ENCODE peak calls at places on chromosomes 1 and 21, in four cellular contexts. One of them, this sample, is unnamed.

GRCh38 chr1:67460648-67461500 is 30.7 kb upstream of the SERBP1 start:
- DNase-seq in fibroblast of mammary gland: peak
- DNase-seq in nephron progenitor cell: no peak
- DNase-seq in coronary artery: peak
- DNase-seq in this sample: no peak

GRCh38 chr21:43779660-43780059 is 3.6 kb upstream of the CSTB start:
- DNase-seq in fibroblast of mammary gland: no peak
- DNase-seq in nephron progenitor cell: no peak
- DNase-seq in coronary artery: no peak
- DNase-seq in this sample: no peak

GRCh38 chr1:19222979-19223824 is 13.1 kb upstream of the UBR4 start:
- DNase-seq in fibroblast of mammary gland: peak
- DNase-seq in nephron progenitor cell: no peak
- DNase-seq in coronary artery: peak
- DNase-seq in this sample: no peak

GRCh38 chr1:167328306-167328705 is 107.6 kb downstream of the POU2F1 start:
- DNase-seq in fibroblast of mammary gland: no peak
- DNase-seq in nephron progenitor cell: no peak
- DNase-seq in coronary artery: no peak
- DNase-seq in this sample: no peak

GRCh38 chr1:109539676-109540075 is at the start of gene GPR61:
- DNase-seq in fibroblast of mammary gland: no peak
- DNase-seq in nephron progenitor cell: no peak
- DNase-seq in coronary artery: no peak
- DNase-seq in this sample: no peak

GRCh38 chr1:207067695-207068094 is 14.6 kb downstream of the PFKFB2 start:
- DNase-seq in fibroblast of mammary gland: no peak
- DNase-seq in nephron progenitor cell: no peak
- DNase-seq in coronary artery: no peak
- DNase-seq in this sample: no peak

GRCh38 chr1:46523556-46524443 is 27.6 kb downstream of the KNCN start:
- DNase-seq in fibroblast of mammary gland: no peak
- DNase-seq in nephron progenitor cell: no peak
- DNase-seq in coronary artery: no peak
- DNase-seq in this sample: no peak

GRCh38 chr1:94110946-94111740 is 9.8 kb downstream of the ABCA4 start:
- DNase-seq in fibroblast of mammary gland: no peak
- DNase-seq in nephron progenitor cell: no peak
- DNase-seq in coronary artery: no peak
- DNase-seq in this sample: no peak

GRCh38 chr1:50704126-50704525 is 255.9 kb downstream of the FAF1 start:
- DNase-seq in fibroblast of mammary gland: peak
- DNase-seq in nephron progenitor cell: peak
- DNase-seq in coronary artery: no peak
- DNase-seq in this sample: no peak

GRCh38 chr1:218460367-218460766 is 115.2 kb downstream of the TGFB2 start:
- DNase-seq in fibroblast of mammary gland: peak
- DNase-seq in nephron progenitor cell: peak
- DNase-seq in coronary artery: no peak
- DNase-seq in this sample: no peak

GRCh38 chr1:29248409-29248808 is 12.1 kb downstream of the PTPRU start:
- DNase-seq in fibroblast of mammary gland: no peak
- DNase-seq in nephron progenitor cell: no peak
- DNase-seq in coronary artery: no peak
- DNase-seq in this sample: no peak

GRCh38 chr1:58929667-58930325 is 145.9 kb upstream of the JUN start:
- DNase-seq in fibroblast of mammary gland: peak
- DNase-seq in nephron progenitor cell: no peak
- DNase-seq in coronary artery: no peak
- DNase-seq in this sample: no peak

GRCh38 chr1:14578156-14578555 is 20.3 kb upstream of the KAZN start:
- DNase-seq in fibroblast of mammary gland: no peak
- DNase-seq in nephron progenitor cell: no peak
- DNase-seq in coronary artery: no peak
- DNase-seq in this sample: no peak

GRCh38 chr21:44897326-44898010 is 23.2 kb downstream of the ITGB2 start:
- DNase-seq in fibroblast of mammary gland: no peak
- DNase-seq in nephron progenitor cell: peak
- DNase-seq in coronary artery: no peak
- DNase-seq in this sample: no peak

GRCh38 chr1:85494957-85495266 is 30.0 kb upstream of the DDAH1 start:
- DNase-seq in fibroblast of mammary gland: peak
- DNase-seq in nephron progenitor cell: no peak
- DNase-seq in coronary artery: no peak
- DNase-seq in this sample: no peak

GRCh38 chr1:200739499-200740290 is 1.0 kb downstream of the CAMSAP2 start:
- DNase-seq in fibroblast of mammary gland: peak
- DNase-seq in nephron progenitor cell: peak
- DNase-seq in coronary artery: peak
- DNase-seq in this sample: no peak

GRCh38 chr1:116498789-116499628 is 71.8 kb downstream of the CD58 start:
- DNase-seq in fibroblast of mammary gland: peak
- DNase-seq in nephron progenitor cell: peak
- DNase-seq in coronary artery: no peak
- DNase-seq in this sample: no peak

GRCh38 chr1:202200112-202200548 is 6.5 kb downstream of the LGR6 start:
- DNase-seq in fibroblast of mammary gland: no peak
- DNase-seq in nephron progenitor cell: no peak
- DNase-seq in coronary artery: no peak
- DNase-seq in this sample: no peak

GRCh38 chr1:210241121-210241520 is 8.5 kb downstream of the SERTAD4 start:
- DNase-seq in fibroblast of mammary gland: no peak
- DNase-seq in nephron progenitor cell: no peak
- DNase-seq in coronary artery: no peak
- DNase-seq in this sample: no peak

GRCh38 chr1:118101989-118102388 is 83.0 kb downstream of the SPAG17 start:
- DNase-seq in fibroblast of mammary gland: no peak
- DNase-seq in nephron progenitor cell: no peak
- DNase-seq in coronary artery: no peak
- DNase-seq in this sample: no peak

GRCh38 chr1:32612189-32612881 is 38.0 kb downstream of the ZBTB8OS start:
- DNase-seq in fibroblast of mammary gland: peak
- DNase-seq in nephron progenitor cell: peak
- DNase-seq in coronary artery: peak
- DNase-seq in this sample: peak
- TF ChIP-seq CTCF in fibroblast of mammary gland: peak
- TF ChIP-seq CTCF in nephron progenitor cell: no peak
- TF ChIP-seq CTCF in coronary artery: no peak
- TF ChIP-seq CTCF in this sample: no peak

GRCh38 chr1:3907031-3907534 is 7.0 kb upstream of the C1orf174 start:
- DNase-seq in fibroblast of mammary gland: peak
- DNase-seq in nephron progenitor cell: peak
- DNase-seq in coronary artery: no peak
- DNase-seq in this sample: no peak
- TF ChIP-seq CTCF in fibroblast of mammary gland: peak
- TF ChIP-seq CTCF in nephron progenitor cell: peak
- TF ChIP-seq CTCF in coronary artery: no peak
- TF ChIP-seq CTCF in this sample: no peak

DNA sequence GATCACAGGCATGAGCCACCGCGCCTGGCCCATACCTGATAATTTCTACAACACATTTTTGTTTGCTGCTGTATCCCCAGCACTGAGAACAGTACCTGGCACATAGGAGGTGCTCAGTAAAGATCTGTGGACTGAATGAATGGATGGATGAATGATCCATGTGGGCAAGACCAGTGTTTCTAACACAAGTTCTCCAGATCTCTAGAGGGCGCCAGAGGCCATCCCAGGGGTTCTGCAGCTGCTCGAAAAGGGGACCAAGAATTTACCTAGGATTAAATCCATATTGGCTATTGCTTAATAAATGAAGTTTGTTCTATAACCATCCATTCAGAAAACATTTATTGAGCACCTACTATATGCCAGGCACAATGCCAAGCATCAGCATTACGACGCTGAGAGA is 167.7 kb downstream of the ACTL8 start:
- DNase-seq in fibroblast of mammary gland: peak
- DNase-seq in nephron progenitor cell: peak
- DNase-seq in coronary artery: no peak
- DNase-seq in this sample: no peak
- TF ChIP-seq CTCF in fibroblast of mammary gland: peak
- TF ChIP-seq CTCF in nephron progenitor cell: peak
- TF ChIP-seq CTCF in coronary artery: no peak
- TF ChIP-seq CTCF in this sample: no peak

DNA sequence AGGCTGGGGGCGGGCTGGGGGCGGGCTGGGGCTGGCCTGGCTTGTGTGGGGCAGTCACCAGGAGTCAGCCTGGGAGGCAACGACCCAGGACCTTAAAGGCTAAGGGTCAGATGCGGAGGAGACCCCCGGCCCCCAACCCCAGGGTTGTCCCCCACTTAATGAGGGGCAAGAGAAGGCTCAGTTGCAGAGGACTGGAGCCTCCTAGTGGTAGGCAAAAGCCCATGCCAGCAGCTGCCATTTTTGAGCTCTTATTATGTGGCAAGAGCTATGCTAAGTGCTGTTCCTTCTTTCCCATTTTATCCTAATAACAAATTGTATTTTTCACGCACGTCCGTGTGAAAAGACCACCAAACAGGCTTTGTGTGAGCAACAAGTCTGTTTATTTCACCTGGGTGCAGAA is 8.0 kb downstream of the KIAA1614 start:
- DNase-seq in fibroblast of mammary gland: no peak
- DNase-seq in nephron progenitor cell: no peak
- DNase-seq in coronary artery: no peak
- DNase-seq in this sample: no peak
- TF ChIP-seq CTCF in fibroblast of mammary gland: peak
- TF ChIP-seq CTCF in nephron progenitor cell: peak
- TF ChIP-seq CTCF in coronary artery: no peak
- TF ChIP-seq CTCF in this sample: no peak

DNA sequence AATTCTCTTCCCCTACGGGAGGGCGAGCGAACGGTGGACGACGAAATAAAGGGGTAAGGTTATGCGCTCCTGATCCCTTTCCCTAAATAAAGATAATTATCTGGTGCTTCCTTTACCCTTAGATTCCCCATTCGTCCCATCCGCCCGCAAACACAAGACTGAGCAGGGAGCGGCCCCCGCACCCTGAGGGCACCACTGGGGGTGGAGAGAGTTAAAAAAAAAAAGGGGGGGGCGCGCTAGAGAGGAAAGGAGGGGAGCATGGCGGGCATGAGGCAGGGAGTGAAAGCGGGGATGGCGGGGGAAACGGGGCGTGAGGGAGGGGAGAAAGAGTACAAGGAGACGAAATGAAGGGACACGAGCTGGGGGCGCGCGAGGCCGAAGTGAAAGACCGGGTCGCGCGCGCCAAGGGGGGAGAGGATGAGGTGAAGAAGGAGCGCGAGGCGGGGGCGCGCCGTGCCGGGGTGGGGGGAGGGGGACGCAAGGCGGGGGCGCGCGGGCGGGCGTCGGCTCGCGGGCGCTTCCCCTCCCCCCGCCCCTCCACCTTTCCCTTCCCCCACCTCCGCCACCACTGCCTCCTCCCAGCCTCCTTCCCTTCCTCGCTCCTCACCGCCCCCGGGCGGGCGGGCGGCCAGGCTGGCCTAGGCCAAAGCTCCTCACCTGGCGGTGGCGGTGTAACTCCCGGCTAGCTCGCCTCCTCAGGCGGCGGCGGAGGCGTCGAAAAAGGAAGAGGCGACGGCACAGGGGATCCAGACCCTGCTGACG is 515 bp downstream of the GATAD2B start:
- DNase-seq in fibroblast of mammary gland: peak
- DNase-seq in nephron progenitor cell: peak
- DNase-seq in coronary artery: no peak
- DNase-seq in this sample: no peak
- TF ChIP-seq CTCF in fibroblast of mammary gland: no peak
- TF ChIP-seq CTCF in nephron progenitor cell: no peak
- TF ChIP-seq CTCF in coronary artery: no peak
- TF ChIP-seq CTCF in this sample: no peak

GRCh38 chr21:36989699-36990507 is 16.6 kb upstream of the RIPPLY3 start:
- DNase-seq in fibroblast of mammary gland: peak
- DNase-seq in nephron progenitor cell: peak
- DNase-seq in coronary artery: peak
- DNase-seq in this sample: peak

GRCh38 chr21:36999131-36999898 is 7.2 kb upstream of the RIPPLY3 start:
- DNase-seq in fibroblast of mammary gland: no peak
- DNase-seq in nephron progenitor cell: no peak
- DNase-seq in coronary artery: peak
- DNase-seq in this sample: no peak

GRCh38 chr21:36992671-36993070 is 13.8 kb upstream of the RIPPLY3 start:
- DNase-seq in fibroblast of mammary gland: no peak
- DNase-seq in nephron progenitor cell: no peak
- DNase-seq in coronary artery: no peak
- DNase-seq in this sample: no peak

GRCh38 chr21:36990508-36991205 is 15.8 kb upstream of the RIPPLY3 start:
- DNase-seq in fibroblast of mammary gland: no peak
- DNase-seq in nephron progenitor cell: no peak
- DNase-seq in coronary artery: no peak
- DNase-seq in this sample: no peak

GRCh38 chr21:36994501-36995189 is 11.9 kb upstream of the RIPPLY3 start:
- DNase-seq in fibroblast of mammary gland: no peak
- DNase-seq in nephron progenitor cell: no peak
- DNase-seq in coronary artery: no peak
- DNase-seq in this sample: no peak
- TF ChIP-seq CTCF in fibroblast of mammary gland: no peak
- TF ChIP-seq CTCF in nephron progenitor cell: no peak
- TF ChIP-seq CTCF in coronary artery: no peak
- TF ChIP-seq CTCF in this sample: no peak

DNA sequence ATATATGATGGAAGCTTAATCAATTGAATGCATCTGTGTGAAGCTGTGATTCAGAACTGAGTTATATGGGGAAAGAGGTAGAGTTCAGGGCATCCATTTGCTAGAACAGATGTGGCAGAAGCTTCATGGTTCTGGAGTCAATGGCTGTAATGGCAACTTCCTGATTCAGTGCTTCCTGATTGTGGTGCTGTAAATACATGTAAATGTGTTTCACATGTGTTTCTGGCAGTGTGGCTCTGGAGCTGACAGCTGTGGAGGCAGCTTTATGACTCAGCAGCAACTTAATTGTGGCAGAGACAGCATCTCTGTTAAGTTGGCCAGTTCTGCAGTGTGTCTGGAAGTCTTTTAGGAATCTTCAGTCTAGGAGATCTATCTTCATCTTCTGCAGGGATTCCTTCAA is 226.6 kb upstream of the ZRANB2 start:
- DNase-seq in fibroblast of mammary gland: peak
- DNase-seq in nephron progenitor cell: peak
- DNase-seq in coronary artery: no peak
- DNase-seq in this sample: no peak
- TF ChIP-seq CTCF in fibroblast of mammary gland: no peak
- TF ChIP-seq CTCF in nephron progenitor cell: no peak
- TF ChIP-seq CTCF in coronary artery: no peak
- TF ChIP-seq CTCF in this sample: no peak

GRCh38 chr1:193069748-193070394 is 10.5 kb downstream of the RO60 start:
- DNase-seq in fibroblast of mammary gland: peak
- DNase-seq in nephron progenitor cell: no peak
- DNase-seq in coronary artery: no peak
- DNase-seq in this sample: no peak
- TF ChIP-seq CTCF in fibroblast of mammary gland: peak
- TF ChIP-seq CTCF in nephron progenitor cell: peak
- TF ChIP-seq CTCF in coronary artery: no peak
- TF ChIP-seq CTCF in this sample: peak

This sample was measured in mesothelial cell of epicardium.